ENCODE peak calls at places on chromosomes 6 and 20, in six cellular contexts. X is uterus, U is heart left ventricle, Y is esophagus squamous epithelium, L is Panc1, M is pancreas. B is an unnamed sample. For H3K4me1, the result is how much of the 10 kb centered on the place peaks cover.

GRCh38 chr20:41349943-41350342 is 9.3 kb downstream of the LPIN3 start:
- DNase-seq in L (no peak), Y (no peak), U (no peak), M (no peak), X (no peak), B (no peak)

GRCh38 chr6:79713701-79714322 is 82.7 kb downstream of the SH3BGRL2 start:
- DNase-seq in L (no peak), Y (no peak), U (peak), X (peak), M (peak), B (peak)

GRCh38 chr6:32079566-32080290 is 29.4 kb downstream of the TNXB start:
- DNase-seq in Y (no peak), X (no peak), L (no peak), U (no peak), M (no peak), B (no peak)

GRCh38 chr6:48109902-48110301 is 1.1 kb downstream of the PTCHD4 start:
- DNase-seq in X (no peak), M (no peak), U (no peak), Y (no peak), L (no peak), B (no peak)

GRCh38 chr6:110528051-110528929 is 51.9 kb upstream of the SLC22A16 start:
- DNase-seq in X (peak), Y (no peak), L (peak), U (peak), M (peak), B (peak)

GRCh38 chr6:122432816-122433215 is 33.4 kb downstream of the HSF2 start:
- DNase-seq in Y (no peak), L (no peak), M (no peak), X (no peak), U (no peak), B (no peak)

GRCh38 chr20:55777641-55778040 is 227.7 kb downstream of the CBLN4 start:
- DNase-seq in X (no peak), L (no peak), Y (no peak), M (no peak), U (no peak), B (no peak)

GRCh38 chr6:25883536-25883935 is 9.5 kb upstream of the SLC17A3 start:
- DNase-seq in Y (no peak), U (no peak), X (no peak), M (no peak), L (no peak), B (no peak)

GRCh38 chr20:4087923-4088322 is 72.6 kb upstream of the RNF24 start:
- DNase-seq in M (no peak), U (no peak), X (no peak), L (no peak), Y (no peak), B (no peak)

GRCh38 chr6:134287863-134288537 is 29.9 kb downstream of the SGK1 start:
- DNase-seq in U (no peak), Y (no peak), L (no peak), M (no peak), X (no peak), B (no peak)

GRCh38 chr6:154537486-154537885 is 27.0 kb upstream of the CNKSR3 start:
- DNase-seq in L (no peak), M (no peak), Y (no peak), X (peak), U (no peak), B (no peak)

GRCh38 chr20:38034108-38034649 is 633 bp downstream of the RPRD1B start:
- DNase-seq in U (no peak), L (no peak), M (no peak), Y (no peak), X (no peak), B (no peak)

GRCh38 chr6:24930386-24930785 is 5.4 kb downstream of the RIPOR2 start:
- DNase-seq in X (peak), M (no peak), Y (no peak), U (peak), L (no peak), B (no peak)

GRCh38 chr6:4164456-4164855 is 29.1 kb upstream of the ECI2 start:
- DNase-seq in X (no peak), Y (no peak), L (no peak), M (no peak), U (no peak), B (no peak)

GRCh38 chr6:71199796-71200195 is 88.8 kb upstream of the OGFRL1 start:
- DNase-seq in X (no peak), M (no peak), L (no peak), Y (no peak), U (no peak), B (no peak)

GRCh38 chr6:71198908-71199307 is 89.7 kb upstream of the OGFRL1 start:
- DNase-seq in Y (no peak), M (no peak), L (no peak), X (no peak), U (no peak), B (no peak)

GRCh38 chr6:71194730-71195129 is 93.9 kb upstream of the OGFRL1 start:
- DNase-seq in Y (no peak), U (no peak), M (no peak), L (no peak), X (no peak), B (no peak)

GRCh38 chr6:71197267-71197666 is 91.3 kb upstream of the OGFRL1 start:
- DNase-seq in U (no peak), Y (no peak), M (no peak), L (no peak), X (no peak), B (no peak)

DNA sequence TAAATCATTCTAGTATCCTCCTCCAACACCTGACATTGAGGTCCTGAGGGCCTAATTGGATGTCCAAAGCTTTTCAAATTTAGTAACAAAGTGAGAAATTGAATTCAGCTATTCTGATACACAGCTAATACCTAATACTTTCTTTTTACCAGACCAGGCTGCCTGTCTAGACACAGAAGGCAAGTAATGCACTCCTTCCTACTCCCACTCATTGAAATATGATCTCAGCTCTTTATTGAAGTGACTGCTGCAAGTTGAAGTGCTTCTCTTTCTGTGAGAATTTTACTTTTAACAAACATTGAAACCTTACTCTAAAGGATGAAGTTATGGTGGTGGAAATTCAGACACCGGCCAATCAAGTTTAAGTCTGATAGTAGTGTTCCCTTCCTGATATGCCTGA is 90.8 kb upstream of the OGFRL1 start:
- DNase-seq in X (no peak), M (no peak), Y (no peak), U (no peak), L (no peak), B (no peak)
- H3K4me3 ChIP-seq in X (no peak), M (no peak), Y (no peak), U (no peak), L (no peak), B (no peak)

GRCh38 chr6:160755168-160755567 is 53.1 kb downstream of the PLG start:
- DNase-seq in Y (no peak), U (no peak), M (no peak), X (no peak), L (no peak), B (no peak)

GRCh38 chr6:160756021-160756420 is 54.0 kb downstream of the PLG start:
- DNase-seq in M (no peak), U (no peak), Y (no peak), X (no peak), L (no peak), B (no peak)

GRCh38 chr6:160750276-160750689 is 48.2 kb downstream of the PLG start:
- DNase-seq in L (no peak), X (no peak), Y (no peak), U (no peak), M (no peak), B (no peak)
- TF ChIP-seq CTCF in L (peak), X (peak), Y (peak), U (peak), M (no peak), B (no peak)

DNA sequence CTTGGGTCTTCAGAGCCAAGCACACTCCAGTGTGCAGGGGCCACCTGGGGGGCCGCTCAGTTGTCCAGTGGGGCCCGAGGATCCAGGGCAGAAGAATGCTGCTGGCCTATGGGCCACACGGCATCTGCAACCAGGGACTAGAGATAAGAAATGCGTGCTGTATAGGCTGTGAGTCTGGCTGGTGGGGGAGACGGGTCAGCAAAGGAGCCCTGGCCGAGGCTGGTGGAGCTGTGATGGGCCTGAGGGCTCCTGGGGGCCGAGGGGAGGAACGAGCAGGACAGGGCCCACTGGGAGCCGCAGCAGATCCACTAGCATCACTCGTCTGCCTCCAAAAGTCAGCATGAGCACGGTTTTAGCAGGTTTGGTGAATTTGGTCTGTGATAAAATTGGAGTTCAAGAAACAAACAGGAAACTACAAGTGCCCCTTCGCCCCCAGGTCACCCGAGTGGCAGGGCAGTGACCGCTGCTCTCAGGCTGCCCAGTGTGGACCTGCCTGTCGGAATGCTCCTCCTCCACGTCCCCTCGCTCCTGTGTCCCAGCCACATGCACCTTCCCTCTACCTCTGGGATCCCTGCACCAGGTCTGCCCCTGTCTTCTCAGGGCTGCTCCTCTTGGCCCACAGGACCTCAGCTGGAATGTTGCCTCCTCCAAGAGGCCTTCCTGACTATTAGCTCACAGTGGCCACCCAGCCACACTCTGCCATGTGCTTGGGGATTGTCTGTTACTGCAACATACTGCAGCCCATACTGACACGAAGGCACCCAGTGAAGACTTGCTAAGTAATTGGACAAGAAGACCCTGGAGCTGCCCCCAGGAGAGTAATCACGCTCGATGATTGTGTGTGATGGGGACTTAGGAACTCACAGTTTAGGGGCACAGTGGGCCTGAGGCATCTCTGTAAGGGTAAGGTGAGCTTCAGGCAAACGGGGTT is 10.9 kb downstream of the ACSS1 start:
- DNase-seq in Y (no peak), L (no peak), M (peak), U (peak), X (no peak), B (no peak)
- H3K4me1 ChIP-seq in Y (half or more), L (under half), M (half or more), U (half or more), X (under half), B (under half)

GRCh38 chr20:44206132-44206531 is 4.4 kb downstream of the OSER1 start:
- DNase-seq in U (no peak), Y (no peak), X (no peak), L (no peak), M (no peak), B (no peak)

GRCh38 chr20:44207066-44207723 is 3.4 kb downstream of the OSER1 start:
- DNase-seq in Y (no peak), U (no peak), X (no peak), M (no peak), L (no peak), B (no peak)

GRCh38 chr20:44208770-44209169 is 1.8 kb downstream of the OSER1 start:
- DNase-seq in M (no peak), L (no peak), U (no peak), Y (no peak), X (no peak), B (no peak)

GRCh38 chr20:44209691-44210421 is 715 bp downstream of the OSER1 start:
- DNase-seq in X (peak), L (no peak), U (no peak), M (no peak), Y (no peak), B (no peak)

GRCh38 chr20:44208165-44208564 is 2.4 kb downstream of the OSER1 start:
- DNase-seq in M (no peak), X (no peak), U (no peak), Y (no peak), L (no peak), B (no peak)
- H3K4me3 ChIP-seq in M (no peak), X (no peak), U (peak), Y (peak), L (peak), B (no peak)

DNA sequence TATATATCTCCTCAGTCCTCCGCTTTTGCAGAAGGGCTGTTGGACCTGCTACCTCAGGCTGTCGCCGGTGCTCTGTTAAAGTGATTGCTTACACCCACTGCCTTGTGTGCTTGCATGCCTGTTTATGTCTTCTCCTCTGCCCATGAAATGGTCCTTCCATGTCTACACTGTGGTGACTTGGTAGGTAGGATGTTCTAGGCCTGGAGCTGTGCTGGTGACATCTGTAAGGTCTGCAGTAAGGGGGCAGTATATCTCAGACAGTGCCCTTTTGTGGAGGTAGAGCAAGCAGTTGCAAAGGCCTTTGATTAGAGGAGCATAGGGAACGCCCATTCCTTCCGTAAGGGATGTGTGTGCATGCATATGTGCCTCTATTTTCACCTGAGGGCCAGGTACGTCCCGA is 40.3 kb downstream of the VAPB start:
- DNase-seq in M (no peak), U (no peak), X (no peak), Y (no peak), L (no peak), B (no peak)
- TF ChIP-seq CTCF in M (no peak), U (no peak), X (no peak), Y (no peak), L (no peak), B (no peak)

DNA sequence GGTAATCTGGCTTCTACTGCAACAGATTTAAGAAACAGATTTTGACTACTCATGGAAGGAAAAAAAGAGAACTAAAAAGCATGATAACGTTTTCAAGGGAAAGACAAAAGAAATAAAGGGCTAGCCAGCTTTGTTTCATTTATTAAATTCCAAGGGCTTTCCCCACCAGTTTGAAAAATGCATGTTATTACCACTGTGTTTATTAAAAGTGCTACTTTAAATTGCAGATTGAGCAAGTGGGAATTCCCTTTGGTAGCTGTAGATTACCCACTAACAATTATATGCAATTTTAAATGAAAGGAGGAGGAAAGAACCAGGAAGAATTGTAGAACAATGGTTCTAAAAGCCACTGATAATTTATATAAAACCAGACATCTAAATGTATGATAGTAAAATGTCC is 40.6 kb upstream of the NHSL1 start:
- DNase-seq in M (no peak), X (no peak), Y (no peak), U (no peak), L (no peak), B (no peak)
- H3K4me1 ChIP-seq in M (under half), X (under half), Y (under half), U (under half), L (under half), B (under half)